ENCODE peak calls at places on chromosomes 12 and 14, in five cellular contexts. I, Z, M, O and C are unnamed samples.

GRCh38 chr14:80637726-80638619 is 303.6 kb downstream of the CEP128 start:
- DNase-seq in I (no peak), Z (no peak), M (no peak), O (no peak), C (no peak)

GRCh38 chr14:101400815-101401214 is 160.5 kb upstream of the DIO3 start:
- DNase-seq in I (no peak), Z (peak; percentile 77), M (no peak), O (no peak), C (no peak)

GRCh38 chr12:89087149-89087834 is 265.0 kb downstream of the DUSP6 start:
- DNase-seq in I (no peak), Z (no peak), M (no peak), O (no peak), C (no peak)

GRCh38 chr12:91273542-91273941 is 90.9 kb upstream of the DCN start:
- DNase-seq in I (peak; percentile 34), Z (peak; percentile 16), M (no peak), O (no peak), C (no peak)

GRCh38 chr12:57632369-57632897 is 568 bp downstream of the B4GALNT1 start:
- DNase-seq in I (no peak), Z (no peak), M (peak; percentile 64), O (no peak), C (no peak)

GRCh38 chr14:85934886-85935254 is 404.9 kb downstream of the FLRT2 start:
- DNase-seq in I (no peak), Z (peak; percentile 0), M (no peak), O (no peak), C (no peak)

GRCh38 chr12:99529966-99530365 is 117.6 kb upstream of the GARIN6 start:
- DNase-seq in I (no peak), Z (no peak), M (no peak), O (no peak), C (no peak)

GRCh38 chr14:92458959-92459478 is 54.6 kb upstream of the RIN3 start:
- DNase-seq in I (no peak), Z (no peak), M (no peak), O (no peak), C (no peak)

GRCh38 chr12:30329281-30329680 is 366.4 kb downstream of the IPO8 start:
- DNase-seq in I (no peak), Z (peak; percentile 47), M (no peak), O (no peak), C (no peak)

GRCh38 chr14:65961004-65961403 is 525.2 kb upstream of the CCDC196 start:
- DNase-seq in I (no peak), Z (peak; percentile 79), M (peak; percentile 81), O (peak; percentile 54), C (peak; percentile 61)

GRCh38 chr12:125983094-125983783 is 918.0 kb downstream of the AACS start:
- DNase-seq in I (peak; percentile 35), Z (no peak), M (peak; percentile 97), O (peak; percentile 7), C (no peak)

GRCh38 chr14:35819591-35820540 is 6.3 kb upstream of the BRMS1L start:
- DNase-seq in I (no peak), Z (no peak), M (no peak), O (no peak), C (no peak)

GRCh38 chr14:103124501-103125001 is 1.3 kb downstream of the TNFAIP2 start:
- DNase-seq in I (no peak), Z (no peak), M (no peak), O (no peak), C (no peak)
- H3K4me1 ChIP-seq in I (peaks cover 63% of the 10 kb centered on the region), Z (no peaks in the 10 kb centered on the region), M (peaks cover 25% of the 10 kb centered on the region), O (no peaks in the 10 kb centered on the region), C (peaks cover 12% of the 10 kb centered on the region)

GRCh38 chr14:99271288-99271941 is 582 bp downstream of the BCL11B start:
- DNase-seq in I (no peak), Z (no peak), M (no peak), O (no peak), C (no peak)

GRCh38 chr14:99272669-99273024 is 650 bp upstream of the BCL11B start:
- DNase-seq in I (no peak), Z (no peak), M (no peak), O (no peak), C (no peak)

GRCh38 chr14:99270491-99271287 is 1.3 kb downstream of the BCL11B start:
- DNase-seq in I (no peak), Z (no peak), M (peak; percentile 81), O (peak; percentile 53), C (peak; percentile 56)

GRCh38 chr14:99273025-99273723 is 1.2 kb upstream of the BCL11B start:
- DNase-seq in I (no peak), Z (peak; percentile 19), M (peak; percentile 68), O (peak; percentile 36), C (peak; percentile 35)

DNA sequence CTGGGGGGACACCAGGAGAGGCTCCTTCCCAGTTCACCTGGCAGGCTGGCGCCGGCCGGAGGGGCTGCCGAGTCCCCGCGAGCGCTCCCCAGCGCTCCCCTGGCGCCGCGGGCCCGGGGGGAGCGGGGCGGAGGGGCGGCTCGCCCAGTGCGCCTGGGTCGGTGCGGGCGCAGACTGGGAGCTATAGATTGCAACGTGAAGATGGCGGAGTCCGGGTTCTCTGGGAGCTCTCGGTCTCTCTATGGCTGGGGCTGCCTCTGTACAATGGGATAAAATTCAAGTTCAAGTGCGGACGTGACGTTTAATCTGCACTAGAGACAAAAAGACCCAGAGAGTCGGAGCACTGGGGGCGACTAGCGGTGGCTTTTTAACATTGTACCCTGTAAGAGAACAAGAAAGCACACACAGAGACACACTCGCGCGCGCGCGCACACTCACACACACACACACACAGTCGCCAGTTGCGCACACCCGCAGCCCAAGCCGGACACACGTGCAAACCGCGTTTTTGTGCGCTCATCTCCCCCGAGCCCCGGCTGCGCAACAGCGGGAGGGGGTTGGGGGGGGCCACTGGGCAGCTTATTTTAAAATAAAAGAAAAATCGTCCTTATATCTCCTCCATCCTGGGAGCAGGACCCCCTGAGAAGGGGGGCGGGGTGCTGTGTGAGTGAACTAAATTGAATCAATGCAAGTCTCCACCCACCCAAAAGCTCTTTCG is at the start of gene BCL11B:
- DNase-seq in I (peak; percentile 41), Z (peak; percentile 89), M (peak; percentile 71), O (peak; percentile 83), C (peak; percentile 91)
- H3K27ac ChIP-seq in I (no peak within 1 kb of the TSS), Z (no peak within 1 kb of the TSS), M (no peak within 1 kb of the TSS), O (peak within 1 kb of the TSS; percentile 98), C (peak within 1 kb of the TSS; percentile 80)

DNA sequence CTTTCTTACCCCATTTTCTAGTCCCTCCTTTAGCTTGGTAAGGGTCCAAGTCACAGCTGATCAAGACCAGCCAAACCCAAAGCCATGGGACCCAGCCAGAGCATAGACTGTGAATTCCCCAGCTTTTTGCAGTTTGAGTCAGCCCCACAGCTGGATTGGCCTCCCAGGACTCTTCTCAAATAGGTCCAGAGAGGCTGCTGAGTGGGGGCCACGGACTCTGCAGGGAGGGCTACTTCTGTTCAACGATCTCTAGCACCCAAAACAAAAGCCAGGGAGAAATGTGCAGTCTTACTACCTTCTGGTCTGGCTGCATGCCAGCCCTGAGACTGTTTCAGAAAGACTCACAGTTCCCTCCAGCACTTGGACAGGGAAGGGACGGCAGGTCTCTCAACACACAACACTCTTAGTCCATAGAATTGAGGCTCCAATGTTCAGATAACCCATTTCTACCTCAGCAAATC is 1.6 kb downstream of the VDR start:
- DNase-seq in I (no peak), Z (peak; percentile 70), M (no peak), O (no peak), C (no peak)
- H3K4me3 ChIP-seq in I (peak overlapping the region; percentile 4), Z (no peak overlapping the region), M (no peak overlapping the region), O (peak overlapping the region; percentile 73), C (no peak overlapping the region)

GRCh38 chr14:24335461-24336146 is 733 bp upstream of the ADCY4 start:
- DNase-seq in I (no peak), Z (no peak), M (no peak), O (no peak), C (no peak)
- H3K4me1 ChIP-seq in I (peaks cover 38% of the 10 kb centered on the region), Z (peaks cover 7% of the 10 kb centered on the region), M (peaks cover 11% of the 10 kb centered on the region), O (peaks cover 55% of the 10 kb centered on the region), C (peaks cover 67% of the 10 kb centered on the region)

GRCh38 chr12:12365442-12365802 is 8.5 kb downstream of the BORCS5 start:
- DNase-seq in I (no peak), Z (no peak), M (no peak), O (no peak), C (no peak)
- H3K27ac ChIP-seq in I (no peak overlapping the region), Z (no peak overlapping the region), M (no peak overlapping the region), O (no peak overlapping the region), C (no peak overlapping the region)

DNA sequence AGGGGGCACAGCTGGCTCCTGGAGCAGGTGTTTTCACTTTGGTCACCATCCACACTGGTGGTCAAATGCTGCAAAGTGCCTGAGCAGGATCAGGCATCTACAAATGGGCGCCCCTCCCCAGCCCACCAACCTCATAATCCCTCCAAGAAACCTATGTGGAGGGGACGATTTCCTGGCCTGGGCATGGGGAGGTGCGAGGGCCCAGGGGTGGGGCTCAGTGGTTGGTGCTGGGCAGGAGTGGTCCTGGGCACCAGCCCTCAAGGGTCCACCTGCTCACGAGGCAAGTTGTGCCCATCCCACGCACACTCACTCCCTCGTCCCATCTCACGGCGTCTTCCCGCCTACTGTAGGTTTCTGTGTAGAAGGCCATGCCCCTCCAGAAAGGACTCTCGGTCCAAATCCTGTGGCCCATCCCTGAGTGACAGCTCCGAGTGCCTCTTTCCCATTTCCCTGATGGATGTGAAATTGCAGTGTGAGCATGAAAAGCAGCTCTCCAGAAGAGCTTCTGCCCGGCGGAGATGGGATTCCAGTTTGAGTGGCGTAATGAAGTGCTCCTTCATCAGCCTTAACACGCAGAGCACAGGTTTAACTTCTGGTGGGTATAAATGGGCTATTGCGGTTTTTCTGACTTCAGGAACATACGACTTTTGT is 36.9 kb downstream of the SLC15A4 start:
- DNase-seq in I (no peak), Z (no peak), M (no peak), O (no peak), C (no peak)
- H3K4me3 ChIP-seq in I (no peak overlapping the region), Z (no peak overlapping the region), M (no peak overlapping the region), O (no peak overlapping the region), C (no peak overlapping the region)

GRCh38 chr14:55593698-55594097 is 13.7 kb downstream of the KTN1 start:
- DNase-seq in I (no peak), Z (no peak), M (no peak), O (no peak), C (no peak)
- H3K4me1 ChIP-seq in I (peaks cover 7% of the 10 kb centered on the region), Z (peaks cover 13% of the 10 kb centered on the region), M (peaks cover 14% of the 10 kb centered on the region), O (no peaks in the 10 kb centered on the region), C (peaks cover 8% of the 10 kb centered on the region)